ENCODE peak calls at places on chromosomes 2 and 18, in five cellular contexts. Z, S, W, P and L are unnamed samples.

GRCh38 chr2:237465515-237466227 is 21.4 kb upstream of the MLPH start:
- DNase-seq in Z (no peak), S (no peak), W (no peak), P (no peak), L (no peak)

GRCh38 chr2:65361623-65362022 is 70.8 kb downstream of the SPRED2 start:
- DNase-seq in Z (no peak), S (no peak), W (no peak), P (no peak), L (no peak)

GRCh38 chr18:12783524-12783923 is 80.7 kb downstream of the PSMG2 start:
- DNase-seq in Z (no peak), S (peak), W (no peak), P (no peak), L (no peak)

GRCh38 chr2:236654496-236654895 is 84.9 kb downstream of the ACKR3 start:
- DNase-seq in Z (no peak), S (no peak), W (no peak), P (no peak), L (no peak)

GRCh38 chr2:200578778-200579177 is 7.0 kb upstream of the AOX1 start:
- DNase-seq in Z (no peak), S (no peak), W (no peak), P (no peak), L (no peak)

GRCh38 chr2:166494140-166494544 is at the start of gene SCN7A:
- DNase-seq in Z (no peak), S (peak), W (no peak), P (no peak), L (peak)

GRCh38 chr18:46418657-46419260 is 238.3 kb downstream of the LOXHD1 start:
- DNase-seq in Z (no peak), S (no peak), W (no peak), P (peak), L (no peak)

GRCh38 chr2:181364492-181365175 is 92.6 kb upstream of the ITGA4 start:
- DNase-seq in Z (no peak), S (no peak), W (no peak), P (no peak), L (no peak)

GRCh38 chr2:215425021-215425782 is 10.7 kb downstream of the FN1 start:
- DNase-seq in Z (no peak), S (no peak), W (no peak), P (no peak), L (no peak)

GRCh38 chr2:239006886-239007285 is 159.0 kb downstream of the TWIST2 start:
- DNase-seq in Z (no peak), S (no peak), W (no peak), P (no peak), L (no peak)

GRCh38 chr18:11849845-11850747 is 1.1 kb upstream of the CHMP1B start:
- DNase-seq in Z (peak), S (peak), W (peak), P (no peak), L (peak)

GRCh38 chr18:74375999-74376398 is 60.4 kb downstream of the C18orf63 start:
- DNase-seq in Z (no peak), S (no peak), W (no peak), P (no peak), L (no peak)

GRCh38 chr2:98912221-98912851 is 23.7 kb downstream of the CRACDL start:
- DNase-seq in Z (no peak), S (no peak), W (peak), P (no peak), L (peak)

GRCh38 chr2:101109451-101110140 is 41.6 kb downstream of the TBC1D8 start:
- DNase-seq in Z (no peak), S (no peak), W (no peak), P (no peak), L (no peak)

GRCh38 chr2:241895732-241896641 is 26.5 kb downstream of the RTP5 start:
- DNase-seq in Z (no peak), S (no peak), W (no peak), P (no peak), L (peak)

GRCh38 chr2:72892506-72893173 is 5.4 kb downstream of the SPR start:
- DNase-seq in Z (no peak), S (peak), W (no peak), P (no peak), L (peak)

GRCh38 chr2:130829020-130829419 is 7.7 kb upstream of the ARHGEF4 start:
- DNase-seq in Z (no peak), S (no peak), W (no peak), P (no peak), L (no peak)

GRCh38 chr2:74046441-74046840 is 61.7 kb downstream of the TET3 start:
- DNase-seq in Z (no peak), S (no peak), W (no peak), P (no peak), L (no peak)

GRCh38 chr2:165055081-165055879 is 100.0 kb upstream of the SLC38A11 start:
- DNase-seq in Z (no peak), S (no peak), W (no peak), P (no peak), L (peak)

GRCh38 chr2:98134601-98135000 is 47.6 kb downstream of the VWA3B start:
- DNase-seq in Z (no peak), S (no peak), W (no peak), P (no peak), L (no peak)

GRCh38 chr18:12011962-12012549 is 30.7 kb downstream of the IMPA2 start:
- DNase-seq in Z (no peak), S (peak), W (no peak), P (no peak), L (no peak)

GRCh38 chr18:34976899-34977786 is 64.1 kb upstream of the MAPRE2 start:
- DNase-seq in Z (peak), S (peak), W (peak), P (peak), L (peak)

GRCh38 chr2:30421026-30421425 is 26.0 kb upstream of the LCLAT1 start:
- DNase-seq in Z (no peak), S (no peak), W (no peak), P (no peak), L (no peak)

GRCh38 chr2:30422437-30422805 is 24.6 kb upstream of the LCLAT1 start:
- DNase-seq in Z (peak), S (peak), W (no peak), P (peak), L (no peak)

GRCh38 chr2:30425326-30425725 is 21.7 kb upstream of the LCLAT1 start:
- DNase-seq in Z (no peak), S (no peak), W (no peak), P (no peak), L (no peak)

GRCh38 chr2:30424231-30424630 is 22.8 kb upstream of the LCLAT1 start:
- DNase-seq in Z (no peak), S (no peak), W (no peak), P (no peak), L (no peak)

GRCh38 chr2:30421551-30422436 is 25.3 kb upstream of the LCLAT1 start:
- DNase-seq in Z (no peak), S (no peak), W (no peak), P (no peak), L (no peak)
- H3K27ac ChIP-seq in Z (peak), S (peak), W (peak), P (peak), L (no peak)

GRCh38 chr2:119417898-119418297 is 13.8 kb upstream of the TMEM37 start:
- DNase-seq in Z (no peak), S (no peak), W (no peak), P (no peak), L (no peak)

GRCh38 chr2:119421304-119421703 is 10.3 kb upstream of the TMEM37 start:
- DNase-seq in Z (no peak), S (no peak), W (no peak), P (no peak), L (no peak)

GRCh38 chr2:119419065-119419464 is 12.6 kb upstream of the TMEM37 start:
- DNase-seq in Z (no peak), S (no peak), W (no peak), P (no peak), L (no peak)

GRCh38 chr2:119421731-119422130 is 9.9 kb upstream of the TMEM37 start:
- DNase-seq in Z (no peak), S (no peak), W (no peak), P (no peak), L (no peak)

GRCh38 chr2:119419803-119420508 is 11.7 kb upstream of the TMEM37 start:
- DNase-seq in Z (no peak), S (no peak), W (no peak), P (no peak), L (no peak)
- H3K27ac ChIP-seq in Z (no peak), S (peak), W (no peak), P (no peak), L (no peak)

GRCh38 chr18:50306944-50307343 is 19.5 kb upstream of the CXXC1 start:
- DNase-seq in Z (no peak), S (no peak), W (no peak), P (no peak), L (no peak)
- H3K27ac ChIP-seq in Z (no peak), S (no peak), W (no peak), P (no peak), L (no peak)

DNA sequence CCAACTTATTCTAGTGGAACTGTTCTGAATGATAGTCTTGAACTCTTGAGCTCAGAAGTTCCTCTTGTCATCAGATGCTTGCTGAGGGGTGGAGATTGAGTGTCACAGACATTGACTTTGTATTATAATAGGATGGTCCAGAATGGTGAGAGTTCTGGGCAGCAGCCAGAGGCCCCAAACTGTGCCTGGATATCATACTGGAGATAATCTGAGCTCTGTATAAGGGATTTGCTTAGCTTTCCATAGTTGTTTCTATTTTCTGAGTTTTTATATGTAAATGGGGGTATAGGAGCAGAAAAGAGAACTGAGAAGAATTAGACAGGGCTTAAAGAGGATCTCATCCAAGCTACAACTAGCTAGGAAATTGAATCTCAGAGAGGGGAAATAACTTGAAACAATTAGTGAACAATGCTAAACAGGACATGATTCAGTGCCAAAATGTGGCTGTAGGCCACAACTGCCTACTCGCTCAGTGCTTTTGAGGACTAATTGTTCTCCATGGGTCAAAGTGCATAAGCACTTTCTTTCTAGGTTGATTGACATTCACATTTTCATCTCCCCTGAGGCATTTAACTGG is 10.1 kb upstream of the LCLAT1 start:
- DNase-seq in Z (no peak), S (no peak), W (no peak), P (no peak), L (no peak)
- H3K27ac ChIP-seq in Z (no peak), S (no peak), W (peak), P (no peak), L (no peak)